ENCODE peak calls at places on chromosomes 11 and 22, in six cellular contexts. B is tibial artery; J is CD8-positive, alpha-beta memory T cell; Q is left ventricle myocardium inferior; H is A549; M is osteoblast. Y is an unnamed sample. For H3K4me1 and H3K9me3, the result is how much of the 10 kb centered on the place peaks cover.

GRCh38 chr11:134727204-134727603 is 315.2 kb upstream of the B3GAT1 start:
- DNase-seq in B (no peak), J (no peak), Q (no peak), H (no peak), M (no peak), Y (no peak)

GRCh38 chr22:37758698-37759097 is 49.0 kb upstream of the GCAT start:
- DNase-seq in B (no peak), J (no peak), Q (no peak), H (no peak), M (no peak), Y (no peak)

GRCh38 chr22:37623075-37624016 is 14.7 kb downstream of the GGA1 start:
- DNase-seq in B (no peak), J (peak), Q (peak), H (peak), M (peak), Y (peak)

GRCh38 chr11:59557940-59558643 is 46.8 kb downstream of the OR4D9 start:
- DNase-seq in B (no peak), J (no peak), Q (no peak), H (no peak), M (no peak), Y (no peak)

GRCh38 chr11:10751581-10751940 is 515 bp downstream of the CTR9 start:
- DNase-seq in B (peak), J (no peak), Q (no peak), H (no peak), M (peak), Y (peak)

GRCh38 chr11:106076421-106076922 is 675 bp downstream of the KBTBD3 start:
- DNase-seq in B (no peak), J (peak), Q (no peak), H (no peak), M (no peak), Y (no peak)

GRCh38 chr22:17802822-17803221 is 28.6 kb upstream of the BID start:
- DNase-seq in B (no peak), J (no peak), Q (no peak), H (no peak), M (no peak), Y (no peak)

GRCh38 chr22:19137384-19138216 is 6.5 kb downstream of the TSSK2 start:
- DNase-seq in B (no peak), J (no peak), Q (no peak), H (no peak), M (peak), Y (no peak)

GRCh38 chr11:72075109-72075508 is 5.2 kb downstream of the NUMA1 start:
- DNase-seq in B (peak), J (no peak), Q (no peak), H (peak), M (no peak), Y (no peak)

GRCh38 chr11:10809373-10810199 is 860 bp upstream of the EIF4G2 start:
- DNase-seq in B (peak), J (no peak), Q (no peak), H (peak), M (peak), Y (no peak)

GRCh38 chr11:106621479-106621878 is 396.8 kb downstream of the GUCY1A2 start:
- DNase-seq in B (no peak), J (no peak), Q (no peak), H (no peak), M (no peak), Y (no peak)

GRCh38 chr11:128530119-128531091 is 57.0 kb downstream of the ETS1 start:
- DNase-seq in B (peak), J (no peak), Q (no peak), H (no peak), M (peak), Y (no peak)

GRCh38 chr22:26053737-26054316 is 115.4 kb upstream of the SEZ6L start:
- DNase-seq in B (no peak), J (no peak), Q (no peak), H (no peak), M (no peak), Y (no peak)

GRCh38 chr22:22710719-22711531 is 66.5 kb downstream of the GGTLC2 start:
- DNase-seq in B (peak), J (peak), Q (peak), H (peak), M (no peak), Y (peak)

GRCh38 chr11:112795142-112795815 is 165.9 kb upstream of the NCAM1 start:
- DNase-seq in B (peak), J (no peak), Q (no peak), H (peak), M (no peak), Y (no peak)

GRCh38 chr11:58592760-58593472 is 14.1 kb downstream of the ZFP91 start:
- DNase-seq in B (no peak), J (no peak), Q (no peak), H (no peak), M (no peak), Y (no peak)

GRCh38 chr11:12164061-12165014 is 53.9 kb downstream of the MICAL2 start:
- DNase-seq in B (no peak), J (no peak), Q (no peak), H (peak), M (peak), Y (no peak)

GRCh38 chr11:107844041-107844440 is 14.5 kb downstream of the SLC35F2 start:
- DNase-seq in B (no peak), J (no peak), Q (no peak), H (peak), M (no peak), Y (no peak)

GRCh38 chr11:70104961-70105360 is 26.8 kb downstream of the ANO1 start:
- DNase-seq in B (no peak), J (no peak), Q (no peak), H (no peak), M (no peak), Y (no peak)

GRCh38 chr11:2779981-2780849 is 80.4 kb upstream of the KCNQ1OT1 start:
- DNase-seq in B (peak), J (no peak), Q (peak), H (no peak), M (peak), Y (no peak)

GRCh38 chr11:120172054-120172881 is 34.4 kb upstream of the TRIM29 start:
- DNase-seq in B (peak), J (peak), Q (peak), H (peak), M (peak), Y (peak)

GRCh38 chr11:68775951-68776388 is 24.6 kb upstream of the TESMIN start:
- DNase-seq in B (no peak), J (no peak), Q (no peak), H (no peak), M (no peak), Y (no peak)

GRCh38 chr22:27212081-27212480 is 554.7 kb downstream of the MIAT start:
- DNase-seq in B (no peak), J (no peak), Q (no peak), H (no peak), M (no peak), Y (no peak)

GRCh38 chr11:29063630-29064361 is 953.0 kb downstream of the KCNA4 start:
- DNase-seq in B (no peak), J (no peak), Q (no peak), H (peak), M (no peak), Y (no peak)

GRCh38 chr11:114317738-114318137 is 21.5 kb downstream of the NNMT start:
- DNase-seq in B (peak), J (no peak), Q (peak), H (peak), M (peak), Y (peak)

GRCh38 chr11:17500673-17501072 is 24.0 kb upstream of the ABCC8 start:
- DNase-seq in B (no peak), J (no peak), Q (no peak), H (no peak), M (no peak), Y (no peak)

GRCh38 chr22:26672060-26672471 is 14.7 kb downstream of the MIAT start:
- DNase-seq in B (no peak), J (no peak), Q (no peak), H (no peak), M (no peak), Y (no peak)

GRCh38 chr22:17303840-17304779 is 65.2 kb upstream of the CECR2 start:
- DNase-seq in B (no peak), J (peak), Q (no peak), H (no peak), M (no peak), Y (peak)

GRCh38 chr11:46277313-46277622 is 194 bp upstream of the CREB3L1 start:
- DNase-seq in B (peak), J (no peak), Q (no peak), H (no peak), M (peak), Y (no peak)

GRCh38 chr11:68524681-68525080 is 64.1 kb downstream of the PPP6R3 start:
- DNase-seq in B (no peak), J (no peak), Q (no peak), H (no peak), M (no peak), Y (no peak)

GRCh38 chr22:24144471-24145115 is 36.7 kb upstream of the SUSD2 start:
- DNase-seq in B (no peak), J (no peak), Q (peak), H (no peak), M (peak), Y (no peak)

GRCh38 chr22:24142241-24142640 is 39.0 kb upstream of the SUSD2 start:
- DNase-seq in B (no peak), J (no peak), Q (no peak), H (no peak), M (peak), Y (no peak)

GRCh38 chr22:24142831-24143230 is 38.5 kb upstream of the SUSD2 start:
- DNase-seq in B (no peak), J (no peak), Q (no peak), H (no peak), M (peak), Y (no peak)

GRCh38 chr22:24145446-24146189 is 35.7 kb upstream of the SUSD2 start:
- DNase-seq in B (no peak), J (no peak), Q (no peak), H (no peak), M (peak), Y (no peak)

DNA sequence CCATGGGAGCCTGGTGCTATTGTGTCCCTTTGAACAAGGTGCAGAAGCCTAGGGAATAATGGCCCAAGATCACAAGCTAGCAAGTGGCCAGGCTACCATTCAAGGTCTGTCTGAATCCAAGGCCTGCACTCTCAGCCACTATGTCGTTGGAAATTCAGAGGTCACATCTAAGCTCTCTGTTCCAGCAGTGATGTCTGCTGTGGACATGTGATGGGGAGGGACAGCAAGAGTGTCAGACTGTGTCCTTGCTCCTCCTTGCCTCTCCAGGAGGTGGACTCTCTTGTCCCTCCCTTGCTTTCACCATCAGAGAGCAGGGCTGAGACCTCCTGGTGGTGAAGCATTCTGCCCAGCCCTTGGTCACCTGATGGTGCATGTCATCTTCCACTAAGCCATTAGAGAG is 37.2 kb upstream of the SUSD2 start:
- DNase-seq in B (no peak), J (no peak), Q (no peak), H (no peak), M (peak), Y (no peak)
- H3K4me1 ChIP-seq in B (half or more), J (half or more), Q (half or more), H (under half), M (under half), Y (half or more)

DNA sequence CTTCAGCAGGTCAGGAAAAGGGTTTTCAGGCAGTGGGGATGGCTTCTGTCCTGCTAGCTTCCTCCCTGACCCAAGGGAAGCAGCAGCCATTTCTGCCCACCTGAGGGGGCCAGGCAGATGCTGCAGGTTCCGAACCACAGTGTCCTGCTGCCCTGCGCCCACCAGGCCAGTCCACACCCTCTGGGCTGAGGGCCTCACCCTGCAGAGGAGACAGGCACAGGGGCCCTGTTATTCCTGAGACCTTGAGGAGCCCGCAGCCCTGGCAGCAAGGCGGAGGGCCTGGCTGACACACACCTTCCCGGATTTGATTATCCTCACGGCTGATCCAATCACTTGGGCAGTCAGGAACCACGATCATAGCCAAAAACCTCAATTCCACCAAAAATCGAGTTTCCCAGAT is 725.8 kb downstream of the BRD1 start:
- DNase-seq in B (no peak), J (no peak), Q (no peak), H (no peak), M (no peak), Y (no peak)
- H3K9me3 ChIP-seq in B (under half), J (under half), Q (under half), H (under half), M (under half), Y (under half)

GRCh38 chr11:67367836-67368227 is 5.6 kb downstream of the CLCF1 start:
- DNase-seq in B (no peak), J (no peak), Q (no peak), H (no peak), M (peak), Y (no peak)
- H3K4me1 ChIP-seq in B (under half), J (half or more), Q (half or more), H (half or more), M (half or more), Y (under half)

DNA sequence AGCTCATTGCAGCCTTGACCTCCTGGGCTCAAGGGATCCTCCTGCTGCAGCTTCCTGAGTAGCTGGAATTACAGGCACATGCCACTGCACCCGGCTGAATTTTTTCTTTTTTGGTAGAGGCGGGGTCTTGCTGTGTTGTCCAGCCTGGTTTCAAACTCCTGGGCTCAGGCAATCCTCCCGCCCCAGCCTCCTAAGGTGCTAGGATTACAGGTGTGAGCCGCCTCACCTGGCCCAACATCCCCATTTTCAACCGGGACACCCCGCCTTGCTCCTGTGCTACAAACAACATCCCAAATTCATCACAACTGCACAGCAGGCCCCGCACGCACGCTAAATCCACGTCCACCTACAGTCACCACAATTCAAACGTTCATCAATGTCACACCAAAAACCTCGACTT is 61.0 kb downstream of the ARFGAP3 start:
- DNase-seq in B (no peak), J (no peak), Q (no peak), H (no peak), M (no peak), Y (no peak)
- H3K9me3 ChIP-seq in B (under half), J (under half), Q (under half), H (under half), M (under half), Y (under half)

DNA sequence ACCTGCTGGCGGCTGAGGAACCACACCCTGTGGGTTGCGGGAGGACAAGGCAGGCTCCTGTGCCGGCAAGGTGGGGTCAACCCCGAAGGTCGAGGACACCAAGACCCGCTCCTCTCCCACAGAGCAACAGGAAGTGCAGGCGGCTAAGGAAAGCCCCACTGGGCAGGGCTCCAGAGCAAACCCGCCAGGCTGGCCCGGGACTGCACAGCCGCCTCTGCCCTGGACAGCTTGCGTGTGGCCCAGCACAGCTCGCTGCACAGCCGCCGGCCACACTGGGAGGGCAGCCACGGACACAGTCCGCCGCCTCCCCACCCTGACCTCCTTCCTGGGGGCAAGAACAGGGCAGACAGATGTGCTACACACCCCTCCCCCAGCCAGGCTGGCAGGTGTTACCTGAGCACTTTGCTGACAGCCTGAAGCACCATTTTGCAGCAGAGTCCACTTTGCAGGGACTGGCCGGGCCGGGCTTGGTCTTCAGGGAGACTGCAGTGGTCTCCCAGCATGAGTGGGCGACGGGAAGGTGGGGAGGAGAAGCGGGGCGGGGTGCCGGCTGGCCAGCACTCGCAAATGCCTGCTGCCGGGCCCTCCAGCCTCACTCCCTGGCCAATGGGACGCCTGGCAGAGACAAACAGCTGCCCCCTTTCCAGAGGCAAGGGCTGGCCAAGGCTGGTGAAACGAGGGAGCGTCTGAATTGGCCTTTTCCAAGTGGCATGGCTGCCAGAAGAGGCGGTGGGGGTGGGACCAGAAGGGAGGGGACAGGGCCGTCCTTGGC is at the start of gene MOB2:
- DNase-seq in B (peak), J (no peak), Q (peak), H (no peak), M (peak), Y (no peak)
- H3K4me1 ChIP-seq in B (half or more), J (under half), Q (half or more), H (under half), M (under half), Y (under half)

DNA sequence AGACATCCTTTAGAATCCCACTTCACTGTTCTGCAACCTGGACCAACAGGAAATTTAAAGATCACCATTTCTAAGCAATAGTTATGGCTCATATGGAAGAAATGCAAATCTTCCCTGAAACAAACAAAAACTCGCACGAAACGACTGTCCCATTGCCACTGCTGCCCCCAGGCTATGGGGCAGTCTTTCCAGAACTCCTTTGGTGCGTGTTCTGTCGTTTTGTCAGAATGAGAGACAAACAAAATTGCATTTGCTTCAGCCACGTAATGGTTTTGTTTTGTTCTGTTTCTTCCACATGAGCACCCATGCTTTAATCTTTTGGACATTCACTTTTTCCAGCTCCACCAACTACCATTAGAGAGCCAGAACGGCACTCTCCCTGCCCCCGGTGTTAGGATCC is 10.8 kb upstream of the FBLN1 start:
- DNase-seq in B (no peak), J (no peak), Q (no peak), H (no peak), M (no peak), Y (no peak)
- H3K9me3 ChIP-seq in B (under half), J (under half), Q (under half), H (under half), M (under half), Y (under half)

DNA sequence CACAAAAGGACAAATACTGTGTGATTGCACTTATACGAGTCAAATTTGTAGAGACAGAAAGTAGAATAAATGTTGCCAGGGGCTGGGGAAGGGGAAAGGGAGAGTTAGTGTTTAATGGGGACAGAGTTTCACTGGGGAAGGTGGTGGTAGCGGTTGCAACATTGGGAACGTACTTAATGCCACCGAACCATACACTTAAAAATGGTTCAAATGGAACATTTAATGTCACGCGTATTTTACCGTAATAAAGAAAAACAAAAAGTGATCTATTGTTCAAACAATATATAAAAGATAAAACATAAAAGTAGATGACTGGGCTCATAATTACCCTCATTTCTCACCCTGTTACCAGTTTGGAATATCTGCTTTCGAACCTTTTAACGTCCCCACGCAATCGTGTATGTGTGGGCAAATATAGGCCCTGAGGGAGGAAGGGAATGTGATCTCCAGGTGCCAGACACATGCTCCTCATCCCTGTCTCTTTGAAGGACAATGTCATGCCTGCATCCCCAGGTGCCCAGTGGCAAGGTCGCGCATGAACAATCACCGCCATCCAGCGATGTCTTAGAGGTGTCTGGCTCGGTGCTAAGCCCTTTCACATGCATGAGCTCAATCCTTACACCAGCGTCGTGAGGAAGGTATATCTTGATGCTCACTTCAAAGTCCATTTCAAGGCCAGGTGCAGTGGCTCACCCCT is 35.3 kb downstream of the LIF start:
- DNase-seq in B (no peak), J (no peak), Q (no peak), H (no peak), M (no peak), Y (no peak)
- H3K4me1 ChIP-seq in B (under half), J (under half), Q (under half), H (half or more), M (half or more), Y (under half)

DNA sequence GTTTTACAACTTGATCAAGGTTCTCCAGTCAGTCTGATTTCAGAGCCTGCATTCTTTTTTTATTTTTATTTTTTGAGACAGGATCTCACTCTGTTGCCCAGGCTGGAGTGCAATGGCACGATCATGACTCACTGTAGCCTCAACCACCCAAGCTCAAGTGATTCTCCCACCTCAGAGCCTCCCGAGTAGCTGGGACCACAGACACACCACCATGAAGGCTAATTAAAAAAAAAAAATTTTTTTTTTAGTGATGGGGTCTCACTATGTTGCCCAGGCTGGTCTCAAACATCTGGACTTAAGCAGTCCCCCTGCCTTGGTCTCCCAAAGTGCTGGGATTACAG is 117.2 kb upstream of the NAV2 start:
- DNase-seq in B (no peak), J (no peak), Q (no peak), H (no peak), M (no peak), Y (no peak)
- H3K9me3 ChIP-seq in B (under half), J (under half), Q (under half), H (under half), M (under half), Y (under half)

GRCh38 chr11:36013950-36014349 is 70.1 kb downstream of the LDLRAD3 start:
- DNase-seq in B (no peak), J (no peak), Q (no peak), H (no peak), M (no peak), Y (no peak)
- H3K4me1 ChIP-seq in B (under half), J (under half), Q (under half), H (under half), M (under half), Y (under half)